ENCODE peak calls at places on chromosomes 16 and 17, in seven cellular contexts. One of them, this sample, is unnamed.

GRCh38 chr17:78112508-78113471 is 15.8 kb downstream of the TMC6 start:
- DNase-seq in AG08395: peak
- DNase-seq in astrocyte of the cerebellum: no peak
- DNase-seq in breast epithelium: peak
- DNase-seq in iPS-NIHi11: peak
- DNase-seq in cardiac muscle cell: peak
- DNase-seq in stimulated activated CD4-positive, alpha-beta T cell treated with anti-CD3 and anti-CD28 coated beads, Interleukin-15, amount 100 ng/mL, for 48 hours: peak
- DNase-seq in this sample: peak

GRCh38 chr16:58578642-58579041 is 51.0 kb downstream of the CNOT1 start:
- DNase-seq in AG08395: no peak
- DNase-seq in stimulated activated CD4-positive, alpha-beta T cell treated with anti-CD3 and anti-CD28 coated beads, Interleukin-15, amount 100 ng/mL, for 48 hours: no peak
- DNase-seq in cardiac muscle cell: no peak
- DNase-seq in breast epithelium: no peak
- DNase-seq in iPS-NIHi11: no peak
- DNase-seq in astrocyte of the cerebellum: no peak
- DNase-seq in this sample: no peak

GRCh38 chr17:50867856-50868438 is 1.8 kb upstream of the TOB1 start:
- DNase-seq in breast epithelium: no peak
- DNase-seq in AG08395: no peak
- DNase-seq in cardiac muscle cell: no peak
- DNase-seq in astrocyte of the cerebellum: peak
- DNase-seq in iPS-NIHi11: no peak
- DNase-seq in stimulated activated CD4-positive, alpha-beta T cell treated with anti-CD3 and anti-CD28 coated beads, Interleukin-15, amount 100 ng/mL, for 48 hours: no peak
- DNase-seq in this sample: peak

GRCh38 chr17:81302861-81303326 is 7.8 kb upstream of the SLC38A10 start:
- DNase-seq in astrocyte of the cerebellum: no peak
- DNase-seq in iPS-NIHi11: no peak
- DNase-seq in AG08395: no peak
- DNase-seq in stimulated activated CD4-positive, alpha-beta T cell treated with anti-CD3 and anti-CD28 coated beads, Interleukin-15, amount 100 ng/mL, for 48 hours: no peak
- DNase-seq in cardiac muscle cell: no peak
- DNase-seq in breast epithelium: no peak
- DNase-seq in this sample: no peak

GRCh38 chr16:50821586-50821985 is 79.7 kb downstream of the CYLD start:
- DNase-seq in AG08395: no peak
- DNase-seq in breast epithelium: no peak
- DNase-seq in stimulated activated CD4-positive, alpha-beta T cell treated with anti-CD3 and anti-CD28 coated beads, Interleukin-15, amount 100 ng/mL, for 48 hours: no peak
- DNase-seq in cardiac muscle cell: no peak
- DNase-seq in iPS-NIHi11: no peak
- DNase-seq in astrocyte of the cerebellum: no peak
- DNase-seq in this sample: no peak

GRCh38 chr16:70156207-70156978 is 17.2 kb upstream of the CLEC18C start:
- DNase-seq in iPS-NIHi11: peak
- DNase-seq in breast epithelium: no peak
- DNase-seq in cardiac muscle cell: no peak
- DNase-seq in stimulated activated CD4-positive, alpha-beta T cell treated with anti-CD3 and anti-CD28 coated beads, Interleukin-15, amount 100 ng/mL, for 48 hours: no peak
- DNase-seq in astrocyte of the cerebellum: no peak
- DNase-seq in AG08395: peak
- DNase-seq in this sample: no peak

GRCh38 chr17:65696739-65697394 is 135.4 kb upstream of the AXIN2 start:
- DNase-seq in breast epithelium: no peak
- DNase-seq in AG08395: peak
- DNase-seq in cardiac muscle cell: no peak
- DNase-seq in astrocyte of the cerebellum: peak
- DNase-seq in iPS-NIHi11: no peak
- DNase-seq in stimulated activated CD4-positive, alpha-beta T cell treated with anti-CD3 and anti-CD28 coated beads, Interleukin-15, amount 100 ng/mL, for 48 hours: no peak
- DNase-seq in this sample: peak

GRCh38 chr17:57622886-57623433 is 122.1 kb downstream of the CCDC182 start:
- DNase-seq in iPS-NIHi11: no peak
- DNase-seq in stimulated activated CD4-positive, alpha-beta T cell treated with anti-CD3 and anti-CD28 coated beads, Interleukin-15, amount 100 ng/mL, for 48 hours: no peak
- DNase-seq in AG08395: peak
- DNase-seq in breast epithelium: peak
- DNase-seq in cardiac muscle cell: peak
- DNase-seq in astrocyte of the cerebellum: peak
- DNase-seq in this sample: peak

GRCh38 chr16:12386076-12386641 is 409.6 kb downstream of the SNX29 start:
- DNase-seq in breast epithelium: no peak
- DNase-seq in iPS-NIHi11: peak
- DNase-seq in astrocyte of the cerebellum: no peak
- DNase-seq in AG08395: no peak
- DNase-seq in stimulated activated CD4-positive, alpha-beta T cell treated with anti-CD3 and anti-CD28 coated beads, Interleukin-15, amount 100 ng/mL, for 48 hours: no peak
- DNase-seq in cardiac muscle cell: no peak
- DNase-seq in this sample: peak

GRCh38 chr16:81708459-81709368 is 70.4 kb upstream of the PLCG2 start:
- DNase-seq in astrocyte of the cerebellum: no peak
- DNase-seq in iPS-NIHi11: peak
- DNase-seq in AG08395: no peak
- DNase-seq in breast epithelium: no peak
- DNase-seq in stimulated activated CD4-positive, alpha-beta T cell treated with anti-CD3 and anti-CD28 coated beads, Interleukin-15, amount 100 ng/mL, for 48 hours: no peak
- DNase-seq in cardiac muscle cell: no peak
- DNase-seq in this sample: peak

GRCh38 chr17:28985950-28986713 is 19.7 kb downstream of the SEZ6 start:
- DNase-seq in stimulated activated CD4-positive, alpha-beta T cell treated with anti-CD3 and anti-CD28 coated beads, Interleukin-15, amount 100 ng/mL, for 48 hours: no peak
- DNase-seq in iPS-NIHi11: peak
- DNase-seq in breast epithelium: no peak
- DNase-seq in AG08395: no peak
- DNase-seq in astrocyte of the cerebellum: no peak
- DNase-seq in cardiac muscle cell: no peak
- DNase-seq in this sample: no peak

GRCh38 chr17:31724619-31725018 is 134.4 kb downstream of the COPRS start:
- DNase-seq in astrocyte of the cerebellum: no peak
- DNase-seq in AG08395: no peak
- DNase-seq in stimulated activated CD4-positive, alpha-beta T cell treated with anti-CD3 and anti-CD28 coated beads, Interleukin-15, amount 100 ng/mL, for 48 hours: no peak
- DNase-seq in iPS-NIHi11: no peak
- DNase-seq in breast epithelium: no peak
- DNase-seq in cardiac muscle cell: no peak
- DNase-seq in this sample: no peak

GRCh38 chr17:14926526-14927122 is 338.5 kb downstream of the PMP22 start:
- DNase-seq in iPS-NIHi11: peak
- DNase-seq in stimulated activated CD4-positive, alpha-beta T cell treated with anti-CD3 and anti-CD28 coated beads, Interleukin-15, amount 100 ng/mL, for 48 hours: peak
- DNase-seq in AG08395: peak
- DNase-seq in cardiac muscle cell: peak
- DNase-seq in astrocyte of the cerebellum: peak
- DNase-seq in breast epithelium: no peak
- DNase-seq in this sample: peak

GRCh38 chr16:58413359-58413758 is 21.1 kb downstream of the GINS3 start:
- DNase-seq in breast epithelium: no peak
- DNase-seq in cardiac muscle cell: no peak
- DNase-seq in stimulated activated CD4-positive, alpha-beta T cell treated with anti-CD3 and anti-CD28 coated beads, Interleukin-15, amount 100 ng/mL, for 48 hours: no peak
- DNase-seq in AG08395: no peak
- DNase-seq in astrocyte of the cerebellum: no peak
- DNase-seq in iPS-NIHi11: no peak
- DNase-seq in this sample: no peak

GRCh38 chr16:69169051-69169450 is 17.9 kb upstream of the SNTB2 start:
- DNase-seq in breast epithelium: no peak
- DNase-seq in astrocyte of the cerebellum: no peak
- DNase-seq in iPS-NIHi11: no peak
- DNase-seq in AG08395: no peak
- DNase-seq in stimulated activated CD4-positive, alpha-beta T cell treated with anti-CD3 and anti-CD28 coated beads, Interleukin-15, amount 100 ng/mL, for 48 hours: no peak
- DNase-seq in cardiac muscle cell: no peak
- DNase-seq in this sample: no peak

GRCh38 chr16:58099956-58100300 is 29.3 kb downstream of the CFAP20 start:
- DNase-seq in cardiac muscle cell: no peak
- DNase-seq in breast epithelium: no peak
- DNase-seq in iPS-NIHi11: no peak
- DNase-seq in stimulated activated CD4-positive, alpha-beta T cell treated with anti-CD3 and anti-CD28 coated beads, Interleukin-15, amount 100 ng/mL, for 48 hours: no peak
- DNase-seq in astrocyte of the cerebellum: no peak
- DNase-seq in AG08395: no peak
- DNase-seq in this sample: no peak